ENCODE peak calls at places on chromosomes 11 and 22, in ten cellular contexts. L is stimulated activated CD8-positive, alpha-beta memory T cell treated with anti-CD3 and anti-CD28 coated beads, Interleukin-15, amount 100 ng/mL, for 24 hours; C is activated CD4-positive, CD25-positive, alpha-beta regulatory T cell; H is activated T-helper 1 cell treated with anti-CD3 and anti-CD28 coated beads, Interleukin-12 subunit alpha, Interleukin-12 subunit beta, Interleukin-2, Interleukin-4 antibody, amounts not matched to agents 30 ng/mL and 10 ng/mL and 1 ng/mL, durations not matched to agents 14 hours and 24 hours and 36 hours; E is B cell; I is ELR; R is psoas muscle; W is GM12865; X is hippocampal formation; O is HFFc6. P is an unnamed sample.

GRCh38 chr11:111435046-111435698 is 56.1 kb upstream of the POU2AF1 start:
- DNase-seq in L (no peak), C (no peak), H (no peak), E (no peak), I (no peak), R (no peak), W (no peak), X (no peak), O (no peak), P (no peak)

GRCh38 chr11:32435947-32436750 is 810 bp upstream of the WT1 start:
- DNase-seq in L (no peak), C (no peak), H (no peak), E (no peak), I (no peak), R (no peak), W (no peak), X (no peak), O (no peak), P (no peak)

GRCh38 chr11:20211691-20212090 is 51.4 kb upstream of the DBX1 start:
- DNase-seq in L (no peak), C (no peak), H (no peak), E (no peak), I (no peak), R (no peak), W (no peak), X (no peak), O (no peak), P (no peak)

GRCh38 chr11:128484172-128484571 is 103.2 kb downstream of the ETS1 start:
- DNase-seq in L (no peak), C (no peak), H (no peak), E (no peak), I (no peak), R (no peak), W (no peak), X (no peak), O (no peak), P (no peak)

GRCh38 chr11:76322593-76323341 is 58.2 kb downstream of the THAP12 start:
- DNase-seq in L (no peak), C (no peak), H (no peak), E (no peak), I (no peak), R (no peak), W (no peak), X (no peak), O (no peak), P (no peak)

GRCh38 chr22:47783433-47784366 is 1021.2 kb downstream of the TBC1D22A start:
- DNase-seq in L (no peak), C (no peak), H (no peak), E (no peak), I (no peak), R (no peak), W (no peak), X (no peak), O (no peak), P (no peak)

GRCh38 chr22:38271927-38272372 is 860 bp downstream of the TMEM184B start:
- DNase-seq in L (no peak), C (no peak), H (no peak), E (no peak), I (peak; percentile 31), R (no peak), W (no peak), X (no peak), O (no peak), P (peak; percentile 56)

GRCh38 chr11:27720277-27720830 is 20.1 kb upstream of the BDNF start:
- DNase-seq in L (no peak), C (no peak), H (no peak), E (peak; percentile 27), I (peak; percentile 74), R (no peak), W (peak; percentile 18), X (no peak), O (peak; percentile 39), P (peak; percentile 75)

GRCh38 chr11:45333506-45333971 is 47.4 kb upstream of the SYT13 start:
- DNase-seq in L (no peak), C (no peak), H (no peak), E (no peak), I (peak; percentile 55), R (no peak), W (peak; percentile 19), X (no peak), O (peak; percentile 52), P (peak; percentile 8)

GRCh38 chr11:106493751-106494150 is 416.3 kb downstream of the AASDHPPT start:
- DNase-seq in L (no peak), C (no peak), H (no peak), E (no peak), I (no peak), R (no peak), W (no peak), X (no peak), O (no peak), P (no peak)

GRCh38 chr11:3156661-3157311 is 8.3 kb downstream of the OSBPL5 start:
- DNase-seq in L (no peak), C (no peak), H (no peak), E (no peak), I (no peak), R (peak; percentile 44), W (no peak), X (no peak), O (no peak), P (no peak)

GRCh38 chr11:44816761-44817160 is 90.0 kb downstream of the TSPAN18 start:
- DNase-seq in L (no peak), C (no peak), H (no peak), E (no peak), I (no peak), R (no peak), W (no peak), X (no peak), O (no peak), P (no peak)

GRCh38 chr11:13939952-13940610 is 22.4 kb upstream of the SPON1 start:
- DNase-seq in L (no peak), C (no peak), H (no peak), E (no peak), I (peak; percentile 92), R (no peak), W (no peak), X (no peak), O (peak; percentile 62), P (peak; percentile 86)

GRCh38 chr11:119100246-119100959 is 1.2 kb downstream of the DPAGT1 start:
- DNase-seq in L (no peak), C (no peak), H (no peak), E (no peak), I (peak; percentile 65), R (no peak), W (no peak), X (peak; percentile 24), O (peak; percentile 52), P (peak; percentile 66)

GRCh38 chr22:21582801-21583740 is 15.6 kb downstream of the UBE2L3 start:
- DNase-seq in L (no peak), C (no peak), H (no peak), E (no peak), I (no peak), R (no peak), W (no peak), X (no peak), O (no peak), P (no peak)

GRCh38 chr11:102608699-102609098 is 16.4 kb downstream of the MMP20 start:
- DNase-seq in L (no peak), C (no peak), H (no peak), E (no peak), I (peak; percentile 26), R (no peak), W (no peak), X (no peak), O (no peak), P (no peak)

GRCh38 chr11:80297808-80298460 is 857.1 kb upstream of the TENM4 start:
- DNase-seq in L (no peak), C (no peak), H (no peak), E (no peak), I (peak; percentile 1), R (no peak), W (no peak), X (no peak), O (peak; percentile 59), P (peak; percentile 64)

GRCh38 chr11:117900144-117900651 is 23.7 kb upstream of the FXYD6 start:
- DNase-seq in L (no peak), C (no peak), H (no peak), E (peak; percentile 58), I (no peak), R (peak; percentile 32), W (peak; percentile 44), X (no peak), O (no peak), P (no peak)